ENCODE peak calls at places on chromosomes 16 and 17, in four cellular contexts. J, R, U and M are unnamed samples.

GRCh38 chr17:44921122-44921882 is 6.0 kb upstream of the GFAP start:
- DNase-seq in J (no peak), R (no peak), U (no peak), M (no peak)

GRCh38 chr17:71163121-71163812 is 957.6 kb upstream of the SOX9 start:
- DNase-seq in J (no peak), R (no peak), U (no peak), M (no peak)

GRCh38 chr17:63136381-63137012 is 170.5 kb downstream of the TANC2 start:
- DNase-seq in J (no peak), R (no peak), U (no peak), M (no peak)

GRCh38 chr16:87835882-87836331 is 33.4 kb downstream of the SLC7A5 start:
- DNase-seq in J (no peak), R (no peak), U (no peak), M (no peak)

GRCh38 chr16:54280751-54281150 is 5.8 kb downstream of the IRX3 start:
- DNase-seq in J (no peak), R (no peak), U (peak), M (no peak)

GRCh38 chr16:565420-566330 is 1.1 kb upstream of the NHLRC4 start:
- DNase-seq in J (no peak), R (no peak), U (no peak), M (no peak)

GRCh38 chr17:72565758-72566157 is 444.9 kb downstream of the SOX9 start:
- DNase-seq in J (no peak), R (no peak), U (no peak), M (no peak)

GRCh38 chr16:81601008-81601428 is 156.4 kb downstream of the CMIP start:
- DNase-seq in J (no peak), R (no peak), U (peak), M (no peak)

GRCh38 chr16:2386990-2387389 is 42.3 kb upstream of the CCNF start:
- DNase-seq in J (no peak), R (no peak), U (no peak), M (no peak)

GRCh38 chr17:31834448-31834847 is 24.6 kb downstream of the COPRS start:
- DNase-seq in J (no peak), R (no peak), U (no peak), M (no peak)